ENCODE peak calls at places on chromosomes 1 and 21, in nine cellular contexts. One of them, this sample, is unnamed.

GRCh38 chr1:94199398-94199797 is 38.0 kb downstream of the ARHGAP29 start:
- DNase-seq in ovary: no peak
- DNase-seq in IMR-90: no peak
- DNase-seq in prostate gland: no peak
- DNase-seq in uterus: no peak
- DNase-seq in NB4: no peak
- DNase-seq in breast epithelium: no peak
- DNase-seq in A549: no peak
- DNase-seq in HCT116: no peak
- DNase-seq in this sample: no peak

GRCh38 chr1:6967431-6968079 is 182.3 kb downstream of the CAMTA1 start:
- DNase-seq in uterus: no peak
- DNase-seq in IMR-90: no peak
- DNase-seq in HCT116: no peak
- DNase-seq in ovary: no peak
- DNase-seq in breast epithelium: no peak
- DNase-seq in prostate gland: no peak
- DNase-seq in A549: no peak
- DNase-seq in NB4: peak; percentile 93
- DNase-seq in this sample: no peak

GRCh38 chr1:31327381-31327780 is 30.5 kb downstream of the ZCCHC17 start:
- DNase-seq in HCT116: no peak
- DNase-seq in breast epithelium: no peak
- DNase-seq in uterus: no peak
- DNase-seq in NB4: peak; percentile 10
- DNase-seq in prostate gland: no peak
- DNase-seq in A549: no peak
- DNase-seq in ovary: no peak
- DNase-seq in IMR-90: peak; percentile 66
- DNase-seq in this sample: no peak

GRCh38 chr1:10856863-10857598 is 60.6 kb upstream of the CASZ1 start:
- DNase-seq in uterus: no peak
- DNase-seq in breast epithelium: no peak
- DNase-seq in NB4: no peak
- DNase-seq in A549: no peak
- DNase-seq in ovary: no peak
- DNase-seq in prostate gland: no peak
- DNase-seq in IMR-90: no peak
- DNase-seq in HCT116: no peak
- DNase-seq in this sample: no peak

GRCh38 chr1:171940373-171940772 is 99.1 kb downstream of the DNM3 start:
- DNase-seq in IMR-90: no peak
- DNase-seq in NB4: peak; percentile 19
- DNase-seq in A549: no peak
- DNase-seq in uterus: no peak
- DNase-seq in ovary: no peak
- DNase-seq in breast epithelium: no peak
- DNase-seq in prostate gland: no peak
- DNase-seq in HCT116: no peak
- DNase-seq in this sample: no peak

GRCh38 chr1:156896490-156897033 is 3.0 kb downstream of the PEAR1 start:
- DNase-seq in breast epithelium: no peak
- DNase-seq in ovary: peak; percentile 65
- DNase-seq in NB4: no peak
- DNase-seq in prostate gland: no peak
- DNase-seq in IMR-90: peak; percentile 92
- DNase-seq in A549: peak; percentile 96
- DNase-seq in uterus: peak; percentile 68
- DNase-seq in HCT116: peak; percentile 46
- DNase-seq in this sample: peak; percentile 62

GRCh38 chr1:162696286-162696862 is 64.1 kb downstream of the DDR2 start:
- DNase-seq in A549: no peak
- DNase-seq in breast epithelium: peak; percentile 53
- DNase-seq in HCT116: peak; percentile 51
- DNase-seq in NB4: no peak
- DNase-seq in IMR-90: peak; percentile 93
- DNase-seq in prostate gland: peak; percentile 89
- DNase-seq in ovary: peak; percentile 87
- DNase-seq in uterus: peak; percentile 89
- DNase-seq in this sample: peak; percentile 91

GRCh38 chr1:230609208-230609607 is 33.1 kb upstream of the COG2 start:
- DNase-seq in NB4: no peak
- DNase-seq in prostate gland: no peak
- DNase-seq in A549: no peak
- DNase-seq in uterus: no peak
- DNase-seq in ovary: no peak
- DNase-seq in HCT116: no peak
- DNase-seq in IMR-90: no peak
- DNase-seq in breast epithelium: no peak
- DNase-seq in this sample: no peak

GRCh38 chr1:77039739-77040138 is 172.5 kb downstream of the ST6GALNAC5 start:
- DNase-seq in prostate gland: no peak
- DNase-seq in breast epithelium: peak; percentile 23
- DNase-seq in IMR-90: peak; percentile 95
- DNase-seq in HCT116: peak; percentile 66
- DNase-seq in NB4: no peak
- DNase-seq in ovary: peak; percentile 67
- DNase-seq in A549: peak; percentile 69
- DNase-seq in uterus: peak; percentile 58
- DNase-seq in this sample: no peak

GRCh38 chr1:9732123-9732971 is 80.8 kb downstream of the PIK3CD start:
- DNase-seq in NB4: peak; percentile 22
- DNase-seq in breast epithelium: no peak
- DNase-seq in prostate gland: no peak
- DNase-seq in uterus: no peak
- DNase-seq in ovary: no peak
- DNase-seq in IMR-90: no peak
- DNase-seq in A549: no peak
- DNase-seq in HCT116: no peak
- DNase-seq in this sample: no peak

GRCh38 chr1:184825571-184825970 is 70.9 kb upstream of the EDEM3 start:
- DNase-seq in breast epithelium: no peak
- DNase-seq in uterus: no peak
- DNase-seq in NB4: peak; percentile 48
- DNase-seq in HCT116: no peak
- DNase-seq in IMR-90: no peak
- DNase-seq in A549: no peak
- DNase-seq in ovary: no peak
- DNase-seq in prostate gland: no peak
- DNase-seq in this sample: no peak

GRCh38 chr21:35036521-35037383 is 12.3 kb downstream of the RUNX1 start:
- DNase-seq in uterus: no peak
- DNase-seq in A549: no peak
- DNase-seq in IMR-90: no peak
- DNase-seq in NB4: no peak
- DNase-seq in breast epithelium: no peak
- DNase-seq in ovary: no peak
- DNase-seq in HCT116: no peak
- DNase-seq in prostate gland: no peak
- DNase-seq in this sample: no peak

GRCh38 chr1:157390646-157391045 is 161.7 kb downstream of the FCRL5 start:
- DNase-seq in uterus: no peak
- DNase-seq in A549: no peak
- DNase-seq in ovary: no peak
- DNase-seq in IMR-90: peak; percentile 30
- DNase-seq in HCT116: no peak
- DNase-seq in NB4: no peak
- DNase-seq in breast epithelium: no peak
- DNase-seq in prostate gland: no peak
- DNase-seq in this sample: no peak

GRCh38 chr1:8517579-8518489 is 199.9 kb downstream of the SLC45A1 start:
- DNase-seq in uterus: no peak
- DNase-seq in breast epithelium: no peak
- DNase-seq in IMR-90: peak; percentile 43
- DNase-seq in HCT116: no peak
- DNase-seq in ovary: no peak
- DNase-seq in prostate gland: no peak
- DNase-seq in NB4: no peak
- DNase-seq in A549: no peak
- DNase-seq in this sample: no peak

GRCh38 chr1:189616893-189617292 is 860.8 kb downstream of the BRINP3 start:
- DNase-seq in breast epithelium: no peak
- DNase-seq in uterus: no peak
- DNase-seq in A549: peak; percentile 30
- DNase-seq in IMR-90: peak; percentile 37
- DNase-seq in prostate gland: no peak
- DNase-seq in HCT116: no peak
- DNase-seq in NB4: no peak
- DNase-seq in ovary: no peak
- DNase-seq in this sample: no peak

GRCh38 chr1:229303855-229304254 is 32.9 kb downstream of the RAB4A start:
- DNase-seq in uterus: no peak
- DNase-seq in prostate gland: no peak
- DNase-seq in breast epithelium: no peak
- DNase-seq in NB4: no peak
- DNase-seq in A549: no peak
- DNase-seq in ovary: no peak
- DNase-seq in HCT116: no peak
- DNase-seq in IMR-90: no peak
- DNase-seq in this sample: no peak

GRCh38 chr1:182348916-182349747 is 42.5 kb downstream of the GLUL start:
- DNase-seq in breast epithelium: no peak
- DNase-seq in IMR-90: no peak
- DNase-seq in NB4: no peak
- DNase-seq in ovary: no peak
- DNase-seq in prostate gland: no peak
- DNase-seq in HCT116: no peak
- DNase-seq in A549: no peak
- DNase-seq in uterus: peak; percentile 21
- DNase-seq in this sample: peak; percentile 87

GRCh38 chr1:156707486-156708244 is 2.3 kb upstream of the CRABP2 start:
- DNase-seq in uterus: peak; percentile 40
- DNase-seq in breast epithelium: no peak
- DNase-seq in ovary: no peak
- DNase-seq in HCT116: no peak
- DNase-seq in A549: no peak
- DNase-seq in NB4: no peak
- DNase-seq in prostate gland: no peak
- DNase-seq in IMR-90: peak; percentile 51
- DNase-seq in this sample: no peak

GRCh38 chr21:38843806-38844479 is 38.2 kb downstream of the ETS2 start:
- DNase-seq in ovary: no peak
- DNase-seq in IMR-90: peak; percentile 86
- DNase-seq in HCT116: no peak
- DNase-seq in uterus: no peak
- DNase-seq in breast epithelium: no peak
- DNase-seq in A549: no peak
- DNase-seq in NB4: no peak
- DNase-seq in prostate gland: no peak
- DNase-seq in this sample: no peak

GRCh38 chr1:230002164-230002803 is 64.8 kb upstream of the GALNT2 start:
- DNase-seq in IMR-90: no peak
- DNase-seq in prostate gland: no peak
- DNase-seq in HCT116: no peak
- DNase-seq in NB4: peak; percentile 48
- DNase-seq in uterus: no peak
- DNase-seq in A549: no peak
- DNase-seq in breast epithelium: no peak
- DNase-seq in ovary: peak; percentile 50
- DNase-seq in this sample: peak; percentile 60

GRCh38 chr21:36436829-36437744 is 42.8 kb downstream of the CLDN14 start:
- DNase-seq in uterus: no peak
- DNase-seq in HCT116: no peak
- DNase-seq in ovary: no peak
- DNase-seq in A549: no peak
- DNase-seq in breast epithelium: no peak
- DNase-seq in prostate gland: no peak
- DNase-seq in NB4: peak; percentile 46
- DNase-seq in IMR-90: no peak
- DNase-seq in this sample: no peak
- TF ChIP-seq CTCF in uterus: no peak
- TF ChIP-seq CTCF in HCT116: no peak
- TF ChIP-seq CTCF in ovary: no peak
- TF ChIP-seq CTCF in A549: no peak
- TF ChIP-seq CTCF in breast epithelium: no peak
- TF ChIP-seq CTCF in prostate gland: no peak
- TF ChIP-seq CTCF in NB4: no peak
- TF ChIP-seq CTCF in IMR-90: no peak
- TF ChIP-seq CTCF in this sample: no peak

DNA sequence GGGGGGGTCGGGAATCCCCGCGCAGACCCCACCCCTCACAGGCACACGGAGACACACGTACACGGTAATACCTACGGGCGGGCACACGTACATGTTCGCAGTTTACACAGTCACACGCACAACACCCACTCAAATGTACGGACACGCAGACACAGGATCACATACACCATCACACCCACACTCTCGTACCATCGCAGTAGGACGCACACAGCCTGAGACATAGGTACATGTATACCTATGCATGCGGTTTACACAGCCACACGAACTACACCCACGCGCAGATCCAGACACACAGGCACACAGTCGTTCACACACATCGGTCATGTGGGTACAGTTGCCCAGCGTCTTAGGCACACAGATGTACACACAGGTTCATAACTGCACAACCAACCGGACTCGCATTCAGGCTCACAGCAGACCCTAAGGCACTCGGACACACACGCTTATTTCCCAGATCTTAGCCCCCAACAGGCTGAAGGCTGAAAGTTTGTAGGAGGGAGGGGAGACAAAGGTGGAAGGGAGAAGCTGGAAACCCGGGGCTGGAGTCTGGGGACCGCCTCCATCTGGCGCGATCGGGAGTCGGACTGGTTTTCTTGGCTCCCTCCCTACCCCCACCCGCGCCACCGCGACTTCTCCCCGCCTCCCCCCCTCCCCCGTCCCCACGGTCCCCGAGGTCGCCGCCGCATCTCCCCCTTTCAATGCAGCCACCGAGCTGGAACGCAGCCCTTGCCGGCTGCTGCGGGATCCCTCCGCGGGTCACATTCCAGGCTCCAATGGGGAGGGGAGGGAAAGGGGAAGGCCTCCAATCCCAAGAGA is 51.9 kb upstream of the SYNC start:
- DNase-seq in breast epithelium: peak; percentile 71
- DNase-seq in HCT116: no peak
- DNase-seq in NB4: no peak
- DNase-seq in prostate gland: peak; percentile 79
- DNase-seq in IMR-90: peak; percentile 42
- DNase-seq in A549: no peak
- DNase-seq in uterus: no peak
- DNase-seq in ovary: peak; percentile 62
- DNase-seq in this sample: no peak
- TF ChIP-seq POLR2A in breast epithelium: no peak
- TF ChIP-seq POLR2A in HCT116: no peak
- TF ChIP-seq POLR2A in NB4: no peak
- TF ChIP-seq POLR2A in prostate gland: peak; percentile 44
- TF ChIP-seq POLR2A in IMR-90: peak; percentile 25
- TF ChIP-seq POLR2A in A549: no peak
- TF ChIP-seq POLR2A in uterus: no peak
- TF ChIP-seq POLR2A in ovary: peak; percentile 1
- TF ChIP-seq POLR2A in this sample: no peak

GRCh38 chr1:109618614-109619404 is 607 bp downstream of the GNAT2 start:
- DNase-seq in uterus: no peak
- DNase-seq in IMR-90: no peak
- DNase-seq in A549: no peak
- DNase-seq in ovary: no peak
- DNase-seq in HCT116: no peak
- DNase-seq in NB4: no peak
- DNase-seq in breast epithelium: no peak
- DNase-seq in prostate gland: no peak
- DNase-seq in this sample: no peak
- TF ChIP-seq CTCF in uterus: no peak
- TF ChIP-seq CTCF in IMR-90: no peak
- TF ChIP-seq CTCF in A549: no peak
- TF ChIP-seq CTCF in ovary: no peak
- TF ChIP-seq CTCF in HCT116: no peak
- TF ChIP-seq CTCF in NB4: no peak
- TF ChIP-seq CTCF in breast epithelium: no peak
- TF ChIP-seq CTCF in prostate gland: no peak
- TF ChIP-seq CTCF in this sample: no peak

GRCh38 chr1:20696397-20697333 is 21.1 kb downstream of the KIF17 start:
- DNase-seq in ovary: peak; percentile 93
- DNase-seq in NB4: peak; percentile 91
- DNase-seq in A549: peak; percentile 89
- DNase-seq in IMR-90: peak; percentile 94
- DNase-seq in prostate gland: peak; percentile 78
- DNase-seq in breast epithelium: peak; percentile 69
- DNase-seq in HCT116: peak; percentile 69
- DNase-seq in uterus: peak; percentile 92
- DNase-seq in this sample: peak; percentile 88
- TF ChIP-seq POLR2A in ovary: peak; percentile 15
- TF ChIP-seq POLR2A in NB4: no peak
- TF ChIP-seq POLR2A in A549: no peak
- TF ChIP-seq POLR2A in IMR-90: no peak
- TF ChIP-seq POLR2A in prostate gland: no peak
- TF ChIP-seq POLR2A in breast epithelium: no peak
- TF ChIP-seq POLR2A in HCT116: no peak
- TF ChIP-seq POLR2A in uterus: no peak
- TF ChIP-seq POLR2A in this sample: no peak